ENCODE peak calls at places on chromosomes 7 and 10, in ten cellular contexts. L is heart right ventricle, D is hepatocyte, S is GM12864, R is cardiac muscle cell, K is Panc1, F is astrocyte of the cerebellum, J is uterus, H is prostate gland, O is adrenal gland. C is an unnamed sample.

GRCh38 chr7:46786221-46786951 is 795.5 kb downstream of the TNS3 start:
- DNase-seq in K (peak; percentile 74), D (no peak), L (no peak), R (no peak), S (no peak), J (no peak), H (peak; percentile 26), O (no peak), F (peak; percentile 62), C (peak; percentile 84)

GRCh38 chr10:87864497-87865059 is 1.2 kb downstream of the PTEN start:
- DNase-seq in D (no peak), F (no peak), O (no peak), K (no peak), S (no peak), L (no peak), H (no peak), R (peak; percentile 25), J (no peak), C (peak; percentile 30)

GRCh38 chr7:126529833-126530232 is 722.9 kb downstream of the GRM8 start:
- DNase-seq in R (no peak), J (no peak), F (no peak), L (no peak), K (peak; percentile 10), O (no peak), D (no peak), S (no peak), H (no peak), C (peak; percentile 3)

GRCh38 chr10:78255796-78256638 is 222.4 kb downstream of the RPS24 start:
- DNase-seq in D (peak; percentile 78), O (peak; percentile 93), H (no peak), J (peak; percentile 52), R (peak; percentile 96), S (no peak), L (peak; percentile 21), K (peak; percentile 87), F (peak; percentile 88), C (peak; percentile 95)

GRCh38 chr7:71548746-71549145 is 416.8 kb downstream of the GALNT17 start:
- DNase-seq in R (no peak), J (no peak), S (no peak), O (no peak), K (no peak), F (peak; percentile 4), H (no peak), L (no peak), D (no peak), C (peak; percentile 9)

GRCh38 chr10:85679061-85679460 is 687.5 kb downstream of the GRID1 start:
- DNase-seq in S (no peak), F (no peak), J (no peak), H (no peak), L (no peak), D (no peak), O (no peak), R (no peak), K (no peak), C (no peak)

GRCh38 chr7:140723002-140723401 is 26.5 kb downstream of the NDUFB2 start:
- DNase-seq in R (no peak), F (no peak), J (no peak), D (no peak), O (no peak), L (no peak), H (no peak), S (no peak), K (no peak), C (no peak)

GRCh38 chr7:27148031-27148775 is 629 bp upstream of the HOXA6 start:
- DNase-seq in K (no peak), S (no peak), H (no peak), F (no peak), D (no peak), J (peak; percentile 31), O (peak; percentile 59), L (no peak), R (no peak), C (peak; percentile 66)

GRCh38 chr7:103077318-103077717 is 2.4 kb downstream of the ARMC10 start:
- DNase-seq in J (no peak), D (no peak), O (no peak), R (no peak), F (no peak), L (no peak), S (no peak), H (no peak), K (no peak), C (no peak)

GRCh38 chr7:103073989-103074518 is 542 bp downstream of the FBXL13 start:
- DNase-seq in H (no peak), R (no peak), O (peak; percentile 46), S (no peak), J (no peak), K (no peak), F (no peak), L (no peak), D (peak; percentile 28), C (no peak)

GRCh38 chr7:103075337-103075918 is 488 bp downstream of the ARMC10 start:
- DNase-seq in L (peak; percentile 41), S (no peak), O (peak; percentile 75), H (peak; percentile 39), R (peak; percentile 54), D (peak; percentile 80), F (peak; percentile 5), K (no peak), J (peak; percentile 45), C (peak; percentile 54)

GRCh38 chr7:103076767-103077166 is 1.8 kb downstream of the ARMC10 start:
- DNase-seq in D (no peak), O (peak; percentile 21), J (no peak), H (no peak), S (no peak), L (no peak), R (no peak), K (no peak), F (no peak), C (no peak)

GRCh38 chr7:103074519-103075336 is at the start of the genes ARMC10 and FBXL13:
- DNase-seq in K (peak; percentile 85), R (peak; percentile 94), F (peak; percentile 73), J (peak; percentile 89), D (peak; percentile 95), L (peak; percentile 92), S (peak; percentile 80), H (peak; percentile 87), O (peak; percentile 94), C (peak; percentile 89)
- TF ChIP-seq CTCF in K (no peak), R (peak; percentile 19), F (peak; percentile 9), J (peak; percentile 42), D (peak; percentile 15), L (peak; percentile 43), S (peak; percentile 12), H (peak; percentile 45), O (peak; percentile 36), C (no peak)

DNA sequence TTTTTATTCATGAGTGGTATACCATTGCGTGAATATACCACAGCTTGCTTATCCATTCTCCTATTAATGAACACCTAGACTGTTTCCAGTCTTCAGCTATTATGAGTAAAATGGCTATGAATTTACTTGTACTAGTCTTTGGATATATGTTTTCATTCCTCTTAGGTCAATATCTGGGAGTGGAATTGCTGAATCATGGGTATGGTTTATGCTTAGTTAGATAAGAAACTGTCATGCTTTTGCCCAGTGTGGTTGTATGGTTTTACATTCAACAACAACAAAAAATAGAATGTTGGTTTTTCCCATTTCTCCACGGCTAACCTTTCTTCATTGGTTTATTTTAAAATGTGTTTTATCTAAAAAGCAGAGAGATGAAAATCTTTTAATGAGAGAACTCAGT is 308.3 kb downstream of the PHF14 start:
- DNase-seq in O (no peak), H (no peak), J (no peak), K (no peak), S (no peak), R (no peak), D (no peak), F (no peak), L (no peak), C (no peak)
- H3K4me3 ChIP-seq in O (no peak overlapping the region), H (no peak overlapping the region), J (no peak overlapping the region), K (no peak overlapping the region), S (no peak overlapping the region), R (no peak overlapping the region), D (no peak overlapping the region), F (no peak overlapping the region), L (no peak overlapping the region), C (no peak overlapping the region)

GRCh38 chr10:35637456-35637855 is 4.6 kb downstream of the FZD8 start:
- DNase-seq in L (no peak), S (no peak), R (peak; percentile 6), K (no peak), D (no peak), J (no peak), O (no peak), F (no peak), H (no peak), C (peak; percentile 36)

GRCh38 chr10:35639021-35639521 is 3.0 kb downstream of the FZD8 start:
- DNase-seq in H (no peak), K (no peak), S (no peak), D (peak; percentile 13), J (no peak), R (no peak), O (no peak), L (no peak), F (no peak), C (no peak)

GRCh38 chr10:35639651-35640311 is 2.3 kb downstream of the FZD8 start:
- DNase-seq in D (peak; percentile 59), O (no peak), J (peak; percentile 22), F (no peak), L (peak; percentile 19), R (peak; percentile 36), H (peak; percentile 20), K (no peak), S (no peak), C (peak; percentile 54)

GRCh38 chr10:35636942-35637341 is 5.2 kb downstream of the FZD8 start:
- DNase-seq in J (no peak), L (no peak), F (no peak), O (no peak), R (no peak), K (no peak), D (no peak), S (no peak), H (no peak), C (no peak)

DNA sequence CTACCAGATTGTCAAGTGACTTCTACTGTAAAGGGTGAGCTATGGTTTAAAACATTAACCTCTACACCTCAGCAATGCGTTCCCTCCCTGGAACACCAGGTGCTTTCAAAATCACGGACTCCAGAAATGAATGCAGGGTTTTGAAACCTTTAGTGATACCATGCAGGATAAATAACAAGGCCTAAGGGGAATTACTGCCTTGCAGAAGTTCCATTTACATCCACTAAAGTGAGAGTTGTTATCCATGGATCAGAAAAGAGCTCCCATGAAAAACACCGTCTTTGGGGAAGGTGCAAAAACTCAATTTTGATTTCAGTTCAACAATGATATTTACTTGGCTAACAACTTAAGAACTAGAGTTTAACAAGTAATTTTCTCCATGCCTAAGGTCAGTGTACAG is 4.0 kb downstream of the FZD8 start:
- DNase-seq in D (no peak), O (no peak), L (no peak), H (no peak), J (no peak), R (no peak), S (no peak), K (no peak), F (no peak), C (no peak)
- TF ChIP-seq CTCF in D (no peak), O (no peak), L (no peak), H (no peak), J (no peak), R (no peak), S (no peak), K (no peak), F (no peak), C (no peak)

DNA sequence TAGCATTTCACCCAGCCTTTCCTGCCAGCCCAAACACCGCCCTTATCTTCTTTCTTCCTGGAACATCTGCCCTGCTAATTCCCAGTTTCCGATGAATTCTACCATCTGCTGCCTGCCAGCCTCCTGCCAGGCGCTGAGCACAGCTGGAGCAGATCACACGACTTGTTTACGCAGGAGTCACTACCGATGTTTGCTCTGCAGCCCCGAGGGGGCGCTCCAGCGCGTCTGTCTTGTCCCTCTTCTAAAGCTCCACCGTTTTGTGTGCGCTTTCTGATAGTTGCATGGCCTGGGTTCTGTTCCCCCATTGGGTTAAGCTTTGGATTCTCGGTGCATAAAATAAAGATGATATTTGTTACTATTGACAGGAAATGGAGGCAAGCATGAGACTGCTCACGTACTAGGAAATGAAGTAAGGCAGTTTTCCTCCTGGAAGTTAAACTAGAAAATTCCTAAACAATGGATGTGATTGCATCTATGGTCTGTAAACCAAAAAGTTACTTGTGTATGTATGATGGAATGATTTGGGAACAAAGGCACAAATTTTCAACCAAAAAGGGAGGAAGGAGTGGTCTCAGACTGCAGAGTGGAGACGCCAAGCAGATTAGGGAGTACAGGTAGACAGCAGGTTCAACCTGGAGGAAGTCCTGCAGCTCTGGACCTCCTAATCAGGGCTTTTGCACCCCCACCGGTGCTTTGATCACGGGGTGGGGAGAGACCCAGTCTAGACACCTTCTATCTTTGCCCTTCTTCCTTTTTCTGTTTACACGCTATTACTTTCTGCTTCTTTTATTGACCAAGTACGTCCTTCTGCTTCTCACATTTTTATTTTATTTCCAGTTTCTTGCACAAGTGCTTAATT is 2.2 kb upstream of the RBM17 start:
- DNase-seq in L (peak; percentile 91), R (peak; percentile 95), F (peak; percentile 44), J (peak; percentile 88), D (peak; percentile 93), K (peak; percentile 53), S (peak; percentile 69), H (peak; percentile 66), O (peak; percentile 95), C (peak; percentile 82)
- H3K4me3 ChIP-seq in L (peak overlapping the region; percentile 14), R (no peak overlapping the region), F (no peak overlapping the region), J (no peak overlapping the region), D (no peak overlapping the region), K (no peak overlapping the region), S (no peak overlapping the region), H (no peak overlapping the region), O (no peak overlapping the region), C (no peak overlapping the region)